ENCODE peak calls at places on chromosomes 7 and 10, in six cellular contexts. D is NCI-H460, X is thyroid gland, M is epithelial cell of esophagus, F is glutamatergic neuron, Q is hippocampal formation. H is an unnamed sample.

GRCh38 chr7:27170936-27171635 is 3.0 kb downstream of the HOXA10 start:
- DNase-seq in X (no peak), F (peak), Q (no peak), D (no peak), M (no peak), H (no peak)

GRCh38 chr7:92588561-92588960 is 1.6 kb downstream of the FAM133B start:
- DNase-seq in M (peak), F (no peak), Q (no peak), X (no peak), D (no peak), H (no peak)

GRCh38 chr10:104337985-104338735 is at the start of gene ITPRIP:
- DNase-seq in X (peak), D (peak), F (peak), Q (peak), M (peak), H (peak)

GRCh38 chr7:91248996-91249395 is 15.2 kb upstream of the FZD1 start:
- DNase-seq in Q (no peak), F (no peak), M (peak), X (no peak), D (no peak), H (no peak)

GRCh38 chr7:102466097-102466496 is 1.3 kb downstream of the LRWD1 start:
- DNase-seq in M (no peak), F (no peak), D (no peak), Q (no peak), X (no peak), H (no peak)

GRCh38 chr7:121797283-121798037 is 75.5 kb upstream of the PTPRZ1 start:
- DNase-seq in F (no peak), Q (peak), X (no peak), D (no peak), M (peak), H (no peak)

GRCh38 chr7:25830986-25831558 is 320.9 kb upstream of the NFE2L3 start:
- DNase-seq in F (no peak), X (peak), M (no peak), Q (no peak), D (no peak), H (no peak)

GRCh38 chr7:45240926-45241325 is 83.3 kb downstream of the RAMP3 start:
- DNase-seq in X (no peak), F (no peak), Q (no peak), D (no peak), M (no peak), H (no peak)

GRCh38 chr10:7306147-7306546 is 104.7 kb downstream of the SFMBT2 start:
- DNase-seq in M (no peak), Q (peak), D (no peak), X (peak), F (no peak), H (no peak)

GRCh38 chr10:132889556-132889955 is 52.8 kb downstream of the CFAP46 start:
- DNase-seq in M (no peak), D (no peak), F (no peak), X (no peak), Q (no peak), H (no peak)

GRCh38 chr10:28219241-28219640 is 83.6 kb downstream of the MPP7 start:
- DNase-seq in F (no peak), Q (no peak), D (no peak), X (no peak), M (no peak), H (no peak)

GRCh38 chr7:2800923-2801682 is 43.0 kb downstream of the GNA12 start:
- DNase-seq in Q (no peak), X (peak), M (peak), D (peak), F (no peak), H (peak)

H was measured in osteocyte.